ENCODE peak calls at places on chromosome 16, in nine cellular contexts. I is GM23338, Q is foreskin fibroblast, L is GM23248, S is astrocyte, U is small intestine, X is fibroblast of the aortic adventitia, W is iPS DF 6.9, J is colonic mucosa. E is an unnamed sample.

GRCh38 chr16:30382398-30383015 is at the start of gene SEPTIN1:
- DNase-seq in X (no peak), S (no peak), I (no peak), W (no peak), J (no peak), Q (no peak), U (peak), L (no peak), E (no peak)

GRCh38 chr16:21598676-21599157 is 660 bp upstream of the METTL9 start:
- DNase-seq in W (no peak), S (no peak), U (peak), I (peak), X (peak), Q (no peak), L (peak), J (no peak), E (no peak)

GRCh38 chr16:57186630-57187507 is 740 bp downstream of the RSPRY1 start:
- DNase-seq in J (peak), L (peak), W (no peak), X (peak), U (peak), S (peak), I (peak), Q (no peak), E (no peak)

GRCh38 chr16:49181812-49182211 is 99.8 kb downstream of the CBLN1 start:
- DNase-seq in J (peak), L (no peak), S (no peak), W (no peak), X (no peak), Q (no peak), I (no peak), U (no peak), E (no peak)

GRCh38 chr16:30357085-30357714 is 2.1 kb upstream of the CD2BP2 start:
- DNase-seq in I (no peak), J (no peak), W (no peak), L (no peak), Q (no peak), X (no peak), S (no peak), U (no peak), E (peak)

GRCh38 chr16:74030000-74030399 is 266.6 kb upstream of the PSMD7 start:
- DNase-seq in U (peak), I (no peak), L (no peak), J (peak), Q (no peak), S (no peak), X (no peak), W (no peak), E (no peak)

GRCh38 chr16:53804467-53804866 is 100.5 kb downstream of the FTO start:
- DNase-seq in Q (no peak), L (no peak), J (no peak), I (no peak), S (no peak), W (no peak), U (no peak), X (no peak), E (no peak)

GRCh38 chr16:50532576-50532975 is 15.6 kb upstream of the NKD1 start:
- DNase-seq in W (no peak), J (no peak), I (no peak), U (no peak), X (no peak), S (no peak), Q (no peak), L (no peak), E (no peak)

GRCh38 chr16:12354296-12354818 is 377.8 kb downstream of the SNX29 start:
- DNase-seq in W (no peak), L (no peak), U (no peak), X (no peak), S (no peak), I (no peak), J (no peak), Q (no peak), E (no peak)

GRCh38 chr16:49165025-49165424 is 116.6 kb downstream of the CBLN1 start:
- DNase-seq in S (no peak), L (no peak), W (no peak), J (no peak), Q (no peak), X (no peak), U (no peak), I (no peak), E (no peak)

GRCh38 chr16:53433930-53434435 is 288 bp upstream of the RBL2 start:
- DNase-seq in Q (peak), S (no peak), X (peak), L (no peak), I (no peak), U (peak), J (no peak), W (no peak), E (peak)

GRCh38 chr16:21277045-21277926 is 804 bp downstream of the CRYM start:
- DNase-seq in Q (no peak), X (no peak), S (no peak), L (no peak), W (no peak), U (no peak), I (no peak), J (no peak), E (no peak)

GRCh38 chr16:54928421-54929089 is 2.1 kb upstream of the IRX5 start:
- DNase-seq in W (no peak), J (no peak), I (peak), S (no peak), L (peak), X (peak), Q (peak), U (peak), E (no peak)

GRCh38 chr16:35561346-35561745 is 2101.9 kb downstream of the TP53TG3F start:
- DNase-seq in L (no peak), U (no peak), I (no peak), W (no peak), S (no peak), X (no peak), Q (no peak), J (no peak), E (no peak)

GRCh38 chr16:19716183-19716582 is 1.8 kb downstream of the KNOP1 start:
- DNase-seq in W (no peak), J (peak), Q (no peak), L (no peak), S (no peak), I (no peak), X (no peak), U (peak), E (no peak)

GRCh38 chr16:50474138-50474537 is 74.1 kb upstream of the NKD1 start:
- DNase-seq in J (no peak), X (no peak), S (no peak), L (no peak), U (no peak), Q (no peak), I (no peak), W (no peak), E (no peak)

GRCh38 chr16:76970087-76970744 is 220.8 kb upstream of the MON1B start:
- DNase-seq in L (no peak), W (no peak), X (peak), Q (no peak), S (no peak), J (no peak), U (no peak), I (no peak), E (peak)

GRCh38 chr16:56600398-56600999 is 7.9 kb upstream of the MT2A start:
- DNase-seq in L (peak), J (no peak), X (peak), I (peak), S (no peak), U (peak), W (no peak), Q (peak), E (peak)

GRCh38 chr16:28823719-28824547 is 1.1 kb downstream of the ATXN2L start:
- DNase-seq in X (peak), I (peak), S (peak), W (peak), Q (peak), U (peak), L (peak), J (peak), E (peak)

DNA sequence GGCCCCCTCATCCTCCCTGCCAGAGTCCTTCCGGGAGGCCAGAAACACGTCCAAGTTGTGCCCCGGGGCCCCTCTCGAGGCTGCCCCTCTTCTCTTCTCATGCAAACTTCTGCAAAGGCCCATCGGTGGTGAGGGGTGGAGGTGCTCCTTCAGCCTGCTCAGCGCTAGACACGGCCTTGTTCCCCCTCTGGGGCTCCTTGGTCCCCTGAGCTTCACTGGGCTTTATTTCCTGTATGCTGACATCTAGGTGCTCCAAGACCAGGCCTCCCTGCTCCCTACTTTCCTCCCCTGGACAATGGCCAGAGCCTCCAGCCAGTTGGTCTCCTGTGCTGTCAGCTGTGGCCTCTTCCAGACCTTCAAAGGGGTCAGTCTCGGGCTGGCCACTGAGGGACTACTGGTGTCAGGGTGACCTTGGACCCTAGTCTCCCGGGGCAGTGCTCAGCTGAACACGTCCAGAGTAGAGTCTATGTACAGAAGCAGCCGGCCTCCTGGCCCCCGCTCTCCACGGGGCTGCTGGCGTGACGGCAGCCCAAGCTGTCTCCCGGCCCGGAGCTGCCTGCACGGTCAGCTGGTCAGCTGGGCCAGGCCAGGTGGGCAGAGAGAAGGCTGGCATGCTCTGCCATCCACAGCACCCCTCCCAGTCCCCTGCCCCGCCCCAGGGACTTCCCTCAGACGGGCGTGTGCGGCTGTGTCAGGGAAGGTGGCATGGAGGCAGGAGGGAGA is 1.7 kb upstream of the PRR35 start:
- DNase-seq in J (no peak), U (peak), S (no peak), Q (no peak), W (no peak), L (no peak), I (no peak), X (no peak), E (no peak)
- H3K4me3 ChIP-seq in J (no peak), U (no peak), S (no peak), Q (no peak), W (no peak), L (no peak), I (no peak), X (no peak), E (no peak)

GRCh38 chr16:10820546-10820945 is 2.0 kb upstream of the TVP23A start:
- DNase-seq in W (no peak), U (no peak), J (no peak), L (no peak), Q (no peak), X (no peak), I (no peak), S (no peak), E (no peak)

GRCh38 chr16:10813123-10813455 is 5.5 kb downstream of the TVP23A start:
- DNase-seq in X (no peak), Q (no peak), W (no peak), I (no peak), S (no peak), L (no peak), U (no peak), J (no peak), E (no peak)

GRCh38 chr16:10822702-10823101 is 4.1 kb upstream of the TVP23A start:
- DNase-seq in J (no peak), L (no peak), I (no peak), X (no peak), Q (no peak), U (no peak), S (no peak), W (no peak), E (no peak)

GRCh38 chr16:10817514-10817913 is 1.1 kb downstream of the TVP23A start:
- DNase-seq in X (no peak), Q (no peak), U (no peak), J (no peak), I (no peak), L (no peak), W (no peak), S (no peak), E (no peak)

GRCh38 chr16:10817963-10818941 is at the start of gene TVP23A:
- DNase-seq in U (no peak), I (peak), L (no peak), J (no peak), Q (no peak), W (peak), X (peak), S (peak), E (peak)
- H3K4me3 ChIP-seq in U (no peak), I (peak), L (no peak), J (no peak), Q (no peak), W (peak), X (no peak), S (no peak), E (no peak)

GRCh38 chr16:68644715-68645493 is at the start of gene CDH3:
- DNase-seq in S (no peak), L (peak), Q (no peak), U (peak), X (no peak), I (peak), W (no peak), J (peak), E (peak)
- H3K4me3 ChIP-seq in S (no peak), L (peak), Q (peak), U (peak), X (no peak), I (peak), W (peak), J (peak), E (no peak)

GRCh38 chr16:88879788-88880055 is 13.3 kb upstream of the PABPN1L start:
- DNase-seq in J (no peak), I (no peak), W (no peak), Q (no peak), L (no peak), S (no peak), X (no peak), U (no peak), E (no peak)
- H3K4me3 ChIP-seq in J (no peak), I (no peak), W (no peak), Q (no peak), L (no peak), S (no peak), X (no peak), U (no peak), E (no peak)

GRCh38 chr16:10181196-10182162 is 749 bp downstream of the GRIN2A start:
- DNase-seq in Q (peak), W (peak), U (peak), L (peak), J (peak), S (peak), I (peak), X (peak), E (peak)
- H3K4me3 ChIP-seq in Q (no peak), W (peak), U (peak), L (no peak), J (no peak), S (peak), I (peak), X (peak), E (no peak)

DNA sequence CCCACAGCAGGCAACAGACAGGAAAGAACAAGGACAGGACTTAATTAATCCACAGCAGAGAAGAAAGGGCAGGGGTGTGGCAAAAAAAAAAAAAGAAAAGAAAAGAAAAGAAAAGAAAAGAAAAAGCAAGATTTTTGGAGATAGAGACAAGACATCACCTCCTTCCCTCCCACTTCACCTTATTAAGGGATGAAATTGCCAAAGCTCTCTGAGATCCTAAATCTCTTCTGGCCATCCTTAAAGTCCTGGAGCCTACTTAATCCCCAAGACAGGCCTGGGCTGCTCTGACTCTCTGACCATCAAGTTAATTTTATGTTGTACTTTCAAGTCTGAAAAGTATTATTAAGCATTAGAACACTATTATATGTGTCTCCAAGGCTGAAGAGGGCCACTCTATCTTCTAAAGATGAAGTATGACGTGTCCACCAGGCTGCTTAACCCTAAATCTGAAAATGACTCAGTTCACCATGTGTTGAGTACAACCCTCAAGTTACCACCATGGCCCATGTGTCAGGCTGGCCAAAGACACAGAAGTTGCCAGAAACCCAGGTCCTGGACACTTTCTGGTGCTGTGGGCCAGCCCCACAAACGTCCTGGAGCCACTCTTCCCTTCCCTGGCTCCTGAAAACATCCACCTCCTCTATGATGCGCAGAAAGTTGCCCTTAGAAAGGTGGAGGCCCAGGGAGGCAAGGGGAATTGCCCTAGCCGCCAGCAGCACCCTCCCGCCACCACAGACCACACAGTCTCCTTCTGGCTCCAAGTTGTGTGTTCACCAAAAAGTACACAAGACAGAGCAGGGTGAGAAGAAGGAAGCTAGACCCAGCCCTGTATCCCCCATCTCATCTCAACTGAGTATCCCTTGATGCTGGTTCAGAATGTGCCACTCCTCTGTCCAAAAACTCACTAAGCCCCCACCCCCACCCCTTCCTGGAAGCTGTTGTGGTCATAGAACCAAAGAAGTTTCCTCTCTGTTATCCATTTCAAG is 2.7 kb downstream of the SOCS1 start:
- DNase-seq in Q (peak), U (no peak), J (no peak), S (peak), L (peak), X (peak), W (no peak), I (no peak), E (no peak)
- H3K4me3 ChIP-seq in Q (peak), U (peak), J (peak), S (peak), L (no peak), X (peak), W (no peak), I (peak), E (peak)

GRCh38 chr16:87698676-87699179 is 67.1 kb downstream of the KLHDC4 start:
- DNase-seq in I (no peak), L (no peak), U (no peak), S (no peak), X (no peak), Q (no peak), W (no peak), J (no peak), E (no peak)
- H3K4me3 ChIP-seq in I (no peak), L (no peak), U (no peak), S (no peak), X (no peak), Q (no peak), W (no peak), J (no peak), E (no peak)

GRCh38 chr16:85328665-85329058 is 216.4 kb upstream of the CIBAR2 start:
- DNase-seq in Q (no peak), W (no peak), S (no peak), L (no peak), I (peak), J (no peak), U (no peak), X (no peak), E (no peak)

GRCh38 chr16:85329999-85330693 is 217.9 kb upstream of the CIBAR2 start:
- DNase-seq in S (no peak), J (no peak), I (no peak), X (no peak), L (no peak), Q (no peak), W (no peak), U (no peak), E (no peak)

GRCh38 chr16:85330694-85331188 is 218.5 kb upstream of the CIBAR2 start:
- DNase-seq in I (peak), Q (peak), U (peak), W (peak), J (no peak), S (peak), L (peak), X (peak), E (peak)

GRCh38 chr16:85327731-85328664 is 215.7 kb upstream of the CIBAR2 start:
- DNase-seq in L (no peak), S (no peak), X (no peak), U (no peak), J (no peak), W (peak), Q (no peak), I (peak), E (peak)

DNA sequence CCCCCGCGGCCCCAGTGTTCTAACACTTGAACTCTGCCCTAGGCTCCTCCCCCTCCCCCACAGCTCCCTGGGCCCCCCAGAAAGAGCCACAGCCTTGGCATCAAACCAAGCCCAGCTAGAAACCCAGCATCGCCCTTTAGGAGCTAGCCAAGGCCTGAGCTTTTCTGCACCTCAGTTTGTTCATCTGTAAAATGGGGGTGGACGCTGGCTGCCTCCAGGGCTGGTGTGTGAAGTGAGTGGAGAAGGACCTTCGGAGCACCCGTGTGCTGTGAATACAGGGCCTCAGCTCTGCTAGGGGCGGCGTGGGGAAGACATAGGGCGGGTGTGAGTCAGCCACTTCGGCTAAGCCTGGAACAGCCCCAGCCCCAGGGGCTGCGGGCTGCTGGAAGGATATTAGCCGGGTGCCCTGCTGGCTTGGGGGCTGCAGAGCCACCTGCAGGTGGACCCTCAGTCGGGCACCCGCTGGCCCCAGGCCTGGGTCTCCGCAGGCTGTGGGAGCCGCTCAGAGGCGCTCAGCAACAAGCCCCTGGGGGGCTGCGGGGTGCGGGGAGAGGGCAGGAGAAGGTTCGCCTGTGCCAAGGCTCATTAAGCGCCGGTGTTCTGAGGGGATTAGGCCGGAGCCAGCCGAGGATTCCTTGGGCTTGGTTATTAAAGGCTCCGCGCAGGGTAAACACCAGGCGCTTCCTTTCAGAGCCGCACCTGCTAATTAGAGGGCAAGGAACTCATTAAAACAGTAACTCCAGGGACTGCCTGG is 217.0 kb upstream of the CIBAR2 start:
- DNase-seq in X (no peak), J (peak), L (peak), U (peak), Q (no peak), I (peak), W (no peak), S (peak), E (no peak)
- H3K4me3 ChIP-seq in X (no peak), J (no peak), L (no peak), U (no peak), Q (no peak), I (peak), W (no peak), S (no peak), E (no peak)

GRCh38 chr16:2470603-2471015 is 488 bp upstream of the NTN3 start:
- DNase-seq in S (no peak), U (no peak), J (no peak), L (peak), Q (no peak), I (peak), W (no peak), X (no peak), E (no peak)
- H3K4me3 ChIP-seq in S (no peak), U (no peak), J (no peak), L (no peak), Q (no peak), I (peak), W (peak), X (no peak), E (no peak)